ENCODE peak calls at places on chromosomes 3 and 15, in seven cellular contexts. G, O, A, Z, K, X and T are unnamed samples.

GRCh38 chr3:169256791-169257522 is 406.6 kb downstream of the MECOM start:
- DNase-seq in A (no peak), K (no peak), G (no peak), X (no peak), O (no peak), Z (peak), T (no peak)

GRCh38 chr3:132643366-132643765 is 16.2 kb downstream of the ACAD11 start:
- DNase-seq in Z (no peak), K (no peak), G (no peak), X (no peak), O (no peak), A (no peak), T (no peak)

GRCh38 chr3:47475029-47475569 is 642 bp downstream of the SCAP start:
- DNase-seq in A (no peak), Z (peak), O (peak), G (no peak), K (no peak), X (no peak), T (no peak)

GRCh38 chr3:127483902-127484591 is 106.5 kb downstream of the TPRA1 start:
- DNase-seq in A (no peak), G (peak), X (peak), K (no peak), O (no peak), Z (no peak), T (no peak)

GRCh38 chr15:101258238-101259144 is 6.6 kb upstream of the CHSY1 start:
- DNase-seq in K (peak), G (peak), O (peak), A (no peak), Z (peak), X (no peak), T (peak)

GRCh38 chr3:178056868-178057267 is 479.4 kb upstream of the KCNMB2 start:
- DNase-seq in O (no peak), Z (peak), X (no peak), G (no peak), K (no peak), A (no peak), T (no peak)

GRCh38 chr15:39135989-39136388 is 444.9 kb upstream of the THBS1 start:
- DNase-seq in X (no peak), A (no peak), G (no peak), O (peak), K (no peak), Z (peak), T (peak)

GRCh38 chr3:119308355-119308754 is 14.2 kb downstream of the ARHGAP31 start:
- DNase-seq in K (peak), A (no peak), Z (peak), O (no peak), G (no peak), X (no peak), T (peak)

GRCh38 chr3:4977001-4977888 is 2.0 kb upstream of the BHLHE40 start:
- DNase-seq in A (no peak), Z (peak), O (peak), X (peak), K (peak), G (peak), T (peak)

GRCh38 chr3:172982731-172983364 is 158.2 kb downstream of the SPATA16 start:
- DNase-seq in A (no peak), Z (no peak), K (peak), G (no peak), O (no peak), X (no peak), T (no peak)

GRCh38 chr15:48683991-48684765 is 38.7 kb upstream of the FBN1 start:
- DNase-seq in K (no peak), G (no peak), Z (no peak), O (no peak), A (no peak), X (no peak), T (peak)

GRCh38 chr3:58585994-58586393 is 8.8 kb upstream of the FAM107A start:
- DNase-seq in O (no peak), A (no peak), G (no peak), K (no peak), X (no peak), Z (no peak), T (no peak)

GRCh38 chr3:184039414-184039813 is 7.9 kb downstream of the HTR3D start:
- DNase-seq in O (peak), A (no peak), K (no peak), G (no peak), X (no peak), Z (no peak), T (no peak)

GRCh38 chr3:182233405-182233804 is 521.7 kb downstream of the SOX2 start:
- DNase-seq in O (no peak), Z (no peak), X (no peak), K (no peak), G (no peak), A (no peak), T (no peak)

GRCh38 chr3:50166309-50167019 is 11.3 kb downstream of the SEMA3F start:
- DNase-seq in Z (no peak), G (no peak), A (no peak), K (no peak), O (no peak), X (no peak), T (no peak)

GRCh38 chr3:186476044-186476468 is 68.1 kb downstream of the CRYGS start:
- DNase-seq in K (peak), X (no peak), O (peak), Z (peak), G (peak), A (no peak), T (no peak)

GRCh38 chr3:171748341-171748918 is 61.9 kb downstream of the PLD1 start:
- DNase-seq in A (no peak), G (no peak), K (peak), O (no peak), X (no peak), Z (peak), T (peak)

GRCh38 chr3:177068967-177069366 is 128.3 kb downstream of the TBL1XR1 start:
- DNase-seq in X (no peak), G (no peak), K (no peak), Z (no peak), A (no peak), O (no peak), T (no peak)

GRCh38 chr3:14537590-14538450 is 2.3 kb downstream of the GRIP2 start:
- DNase-seq in A (no peak), G (no peak), K (peak), Z (no peak), O (no peak), X (no peak), T (no peak)

GRCh38 chr3:87186631-87187159 is 40.4 kb upstream of the CHMP2B start:
- DNase-seq in X (no peak), K (peak), A (no peak), G (no peak), Z (no peak), O (no peak), T (peak)

GRCh38 chr3:184417619-184418327 is 37.9 kb downstream of the CHRD start:
- DNase-seq in K (peak), G (peak), Z (peak), A (peak), X (peak), O (peak), T (peak)

DNA sequence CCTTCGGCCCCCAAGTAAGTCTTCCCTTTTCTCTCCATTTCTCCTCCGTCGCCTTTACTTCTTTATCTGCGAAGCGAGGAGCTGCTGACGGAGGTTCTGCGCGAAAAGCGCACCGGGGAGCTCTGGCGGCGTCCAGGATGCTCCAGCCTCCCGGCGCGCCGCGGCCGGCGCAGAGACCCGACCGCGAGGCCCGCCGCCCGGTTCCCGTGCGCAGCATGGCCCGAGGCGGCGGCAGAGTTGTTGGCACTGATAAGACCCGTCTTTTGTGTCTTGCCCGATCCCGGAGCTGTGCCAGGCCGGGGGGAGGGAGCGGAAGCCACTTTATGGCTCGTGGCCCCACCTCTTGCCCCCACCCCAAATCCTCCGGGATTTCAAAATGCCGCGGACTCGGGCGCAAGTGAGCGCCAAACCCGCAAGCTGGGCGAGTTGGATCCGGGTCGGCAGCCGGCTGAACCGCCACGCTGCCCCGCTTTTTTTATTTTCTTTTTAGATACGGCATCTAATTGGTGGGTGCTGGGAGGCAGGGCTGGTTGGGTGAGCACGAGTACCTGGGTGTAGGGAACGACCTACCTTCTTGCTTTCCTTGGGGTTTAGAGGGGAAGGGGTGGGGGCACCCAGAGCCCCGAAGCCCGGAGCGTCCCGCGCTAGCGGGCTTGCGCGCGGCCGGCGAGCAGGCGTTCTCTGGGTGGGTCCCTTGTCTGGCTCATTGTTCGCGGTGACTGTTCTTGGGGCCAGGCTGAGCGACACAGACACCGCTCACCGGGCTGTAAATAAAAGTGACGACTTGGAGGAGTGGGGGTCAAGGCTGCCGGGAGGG is 532.7 kb upstream of the SEMA6D start:
- DNase-seq in Z (peak), O (peak), X (peak), G (peak), A (peak), K (peak), T (peak)
- H2BK5ac ChIP-seq in Z (no peak), O (no peak), X (no peak), G (no peak), A (no peak), K (no peak), T (no peak)

DNA sequence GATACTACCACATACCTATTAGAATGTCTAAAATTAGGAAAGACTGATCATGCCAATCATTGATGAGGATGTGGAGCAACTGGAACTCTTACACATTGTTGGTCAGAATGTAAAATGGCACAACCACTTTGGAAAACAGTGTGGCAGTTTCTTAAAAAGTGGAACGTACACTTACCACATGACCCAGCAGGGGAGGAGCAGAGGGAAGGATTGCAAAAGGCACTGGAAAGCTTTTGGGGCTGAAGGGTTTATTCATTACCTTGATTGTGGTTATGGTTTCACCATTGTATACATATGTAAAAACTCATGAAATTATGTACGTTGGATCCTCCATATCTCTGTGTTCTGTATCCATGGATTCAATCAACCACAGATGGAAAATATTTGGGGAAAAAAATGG is 3.3 kb upstream of the EHD4 start:
- DNase-seq in X (no peak), A (no peak), Z (no peak), O (no peak), G (no peak), K (no peak), T (no peak)
- H2BK5ac ChIP-seq in X (no peak), A (no peak), Z (no peak), O (no peak), G (no peak), K (no peak), T (no peak)

GRCh38 chr3:64321747-64322146 is 96.5 kb upstream of the PRICKLE2 start:
- DNase-seq in A (no peak), X (peak), O (peak), G (no peak), Z (peak), K (peak), T (peak)

GRCh38 chr3:64319391-64319790 is 94.1 kb upstream of the PRICKLE2 start:
- DNase-seq in G (no peak), A (no peak), Z (no peak), X (peak), O (no peak), K (peak), T (no peak)

GRCh38 chr3:64316971-64317370 is 91.7 kb upstream of the PRICKLE2 start:
- DNase-seq in O (peak), X (no peak), K (no peak), G (no peak), A (no peak), Z (peak), T (peak)

GRCh38 chr3:64318670-64319271 is 93.5 kb upstream of the PRICKLE2 start:
- DNase-seq in X (peak), O (no peak), A (no peak), K (peak), Z (no peak), G (no peak), T (no peak)

DNA sequence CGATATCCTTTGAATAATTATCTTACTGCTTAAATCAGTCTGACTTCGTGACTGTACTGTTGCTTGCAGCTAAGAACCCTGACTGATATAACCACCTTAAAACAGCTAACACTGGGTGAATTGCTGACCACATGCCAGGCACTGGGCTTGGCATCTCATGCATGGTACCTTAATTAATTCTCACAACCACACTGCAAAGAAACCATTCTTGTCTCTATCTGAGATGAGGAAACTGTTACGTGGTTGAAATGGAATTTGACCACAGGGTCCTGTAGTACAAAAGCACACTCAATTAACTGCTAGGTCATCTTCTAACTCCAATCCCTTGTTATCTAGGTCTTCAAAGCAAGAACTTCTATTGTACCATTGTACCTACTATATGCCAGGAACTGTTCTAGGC is 92.7 kb upstream of the PRICKLE2 start:
- DNase-seq in A (no peak), X (no peak), K (no peak), Z (no peak), O (no peak), G (no peak), T (no peak)
- H2BK5ac ChIP-seq in A (no peak), X (no peak), K (no peak), Z (no peak), O (no peak), G (no peak), T (no peak)

DNA sequence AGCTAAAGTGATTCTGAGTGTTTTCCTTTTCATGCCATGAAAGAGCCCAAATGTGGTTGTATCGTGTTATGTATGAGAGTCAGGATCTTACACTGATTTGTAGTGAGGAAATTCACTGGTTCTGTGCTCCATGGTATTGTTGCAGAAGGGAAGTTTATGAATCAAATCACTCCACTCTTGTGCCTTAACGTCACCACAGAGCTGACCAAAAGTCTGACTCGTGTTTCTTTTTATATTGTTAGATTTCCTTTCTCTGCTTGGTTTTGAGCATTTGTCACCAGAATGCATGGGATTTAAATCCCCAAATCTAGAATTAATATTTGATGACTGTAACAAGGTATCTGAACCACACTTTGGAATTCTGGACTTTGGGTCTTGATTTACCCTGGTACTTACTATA is 29.1 kb upstream of the SLC30A4 start:
- DNase-seq in X (no peak), G (no peak), A (no peak), O (no peak), K (no peak), Z (peak), T (no peak)
- H2BK5ac ChIP-seq in X (no peak), G (no peak), A (no peak), O (no peak), K (no peak), Z (no peak), T (no peak)

DNA sequence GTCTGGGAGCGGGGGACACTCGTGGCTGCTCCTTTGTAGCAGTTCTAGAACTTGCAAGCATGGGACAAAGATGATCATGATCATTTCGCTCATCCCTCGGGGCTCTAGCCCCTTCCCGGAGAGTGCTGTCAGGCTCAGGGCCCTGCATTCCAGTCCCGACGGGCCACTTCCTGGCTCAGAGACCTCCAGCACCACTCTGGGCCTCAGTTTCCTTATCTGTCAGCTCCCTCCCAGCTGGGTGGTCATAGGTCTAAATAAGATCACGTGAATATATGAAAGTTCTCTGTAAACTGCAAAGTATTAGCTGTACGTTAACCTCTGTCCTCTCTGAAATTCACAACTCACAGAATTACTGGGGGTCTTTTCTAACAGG is 52.8 kb upstream of the SLC6A11 start:
- DNase-seq in K (no peak), X (no peak), Z (no peak), A (no peak), O (no peak), G (no peak), T (no peak)
- H2BK5ac ChIP-seq in K (no peak), X (no peak), Z (no peak), A (no peak), O (no peak), G (no peak), T (no peak)

DNA sequence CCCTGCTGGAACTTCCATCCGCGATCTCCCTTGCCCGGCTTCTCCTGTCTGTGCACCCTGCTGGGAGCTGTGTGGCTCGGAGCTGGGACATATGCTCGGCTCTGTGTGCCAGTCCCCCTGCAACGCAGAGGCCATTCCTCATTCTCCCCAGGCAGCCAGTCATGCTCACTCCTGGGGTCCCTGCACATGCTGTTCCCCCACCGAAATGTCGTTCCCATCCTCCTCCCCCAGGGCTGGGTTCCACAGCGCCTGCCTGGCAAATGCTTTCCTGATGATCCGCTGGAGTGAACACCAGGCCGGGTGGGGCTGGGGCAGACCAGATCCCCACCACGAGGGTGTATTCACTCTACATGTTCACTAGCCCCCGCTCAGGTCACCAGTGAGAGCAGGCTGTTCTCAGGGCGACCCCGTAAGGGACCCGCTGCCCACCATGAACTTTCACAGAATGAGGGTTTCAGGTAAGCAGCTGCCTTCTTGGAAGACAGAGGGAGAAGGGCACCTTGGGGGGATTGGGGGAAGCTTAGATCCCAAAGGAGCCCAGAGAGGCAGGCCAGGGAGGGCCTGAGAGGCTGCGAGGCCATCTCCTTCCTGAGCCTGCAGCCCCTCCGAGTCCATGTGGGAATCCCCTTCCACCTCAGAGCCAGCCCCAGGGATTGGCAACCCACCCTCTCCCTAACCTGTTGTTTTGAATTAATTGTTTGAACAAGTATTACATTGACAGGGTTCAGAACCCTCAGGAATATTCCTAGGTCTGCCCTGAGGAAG is 88.7 kb upstream of the IQSEC1 start:
- DNase-seq in O (no peak), K (no peak), A (no peak), G (no peak), X (peak), Z (no peak), T (no peak)
- H2BK5ac ChIP-seq in O (no peak), K (no peak), A (peak), G (peak), X (no peak), Z (no peak), T (no peak)

GRCh38 chr15:45449878-45450277 is 71.5 kb upstream of the GATM start:
- DNase-seq in G (no peak), K (no peak), Z (no peak), X (no peak), A (no peak), O (no peak), T (peak)

GRCh38 chr15:45450468-45450867 is 72.1 kb downstream of the SLC30A4 start:
- DNase-seq in Z (no peak), G (no peak), X (no peak), O (no peak), A (no peak), K (no peak), T (no peak)

GRCh38 chr15:45449387-45449786 is 71.0 kb upstream of the GATM start:
- DNase-seq in O (no peak), A (no peak), X (no peak), K (no peak), G (no peak), Z (no peak), T (no peak)

GRCh38 chr15:45448516-45448915 is 70.2 kb upstream of the GATM start:
- DNase-seq in O (peak), Z (peak), K (no peak), A (no peak), G (no peak), X (peak), T (peak)

GRCh38 chr15:45448066-45448510 is 69.7 kb upstream of the GATM start:
- DNase-seq in Z (peak), O (peak), X (no peak), K (no peak), G (no peak), A (no peak), T (peak)
- H2BK5ac ChIP-seq in Z (peak), O (no peak), X (no peak), K (no peak), G (no peak), A (no peak), T (peak)

GRCh38 chr3:39318311-39318710 is 11.2 kb upstream of the CCR8 start:
- DNase-seq in K (no peak), A (no peak), G (no peak), Z (no peak), X (no peak), O (no peak), T (peak)
- H2BK5ac ChIP-seq in K (no peak), A (no peak), G (no peak), Z (no peak), X (no peak), O (no peak), T (no peak)